ENCODE peak calls at places on chromosomes 5 and 9, in nine cellular contexts. T, W, L, X, M, O, Q, H and R are unnamed samples.

GRCh38 chr5:166909040-166909439 is 1382.4 kb upstream of the WWC1 start:
- DNase-seq in O (no peak), M (no peak), X (no peak), Q (no peak), T (no peak), H (no peak), W (no peak), L (no peak), R (no peak)

GRCh38 chr9:35903049-35903448 is 3.0 kb upstream of the HRCT1 start:
- DNase-seq in W (peak; percentile 54), H (no peak), T (peak; percentile 40), X (peak; percentile 76), O (peak; percentile 74), M (peak; percentile 36), L (peak; percentile 33), Q (no peak), R (no peak)

GRCh38 chr5:127321465-127321864 is 30.9 kb downstream of the MEGF10 start:
- DNase-seq in H (no peak), W (no peak), T (no peak), Q (no peak), M (no peak), L (no peak), X (no peak), O (no peak), R (no peak)

GRCh38 chr9:84404095-84404686 is 63.6 kb upstream of the SLC28A3 start:
- DNase-seq in Q (no peak), W (no peak), X (peak; percentile 13), H (no peak), M (no peak), O (no peak), L (no peak), T (no peak), R (no peak)

GRCh38 chr5:6491548-6492290 is 43.1 kb downstream of the UBE2QL1 start:
- DNase-seq in H (no peak), W (no peak), M (no peak), O (no peak), T (no peak), Q (no peak), X (no peak), L (no peak), R (no peak)

GRCh38 chr9:31185831-31186230 is 1198.6 kb upstream of the ACO1 start:
- DNase-seq in L (no peak), X (no peak), M (peak; percentile 84), O (no peak), Q (no peak), T (no peak), W (no peak), H (no peak), R (no peak)

GRCh38 chr5:38598994-38599611 is 42.7 kb upstream of the LIFR start:
- DNase-seq in O (peak; percentile 34), M (peak; percentile 15), L (peak; percentile 74), Q (no peak), H (no peak), W (peak; percentile 80), T (no peak), X (no peak), R (peak; percentile 51)

GRCh38 chr9:6272229-6272597 is 56.0 kb upstream of the TPD52L3 start:
- DNase-seq in M (no peak), T (peak; percentile 58), W (no peak), Q (no peak), L (no peak), X (no peak), O (no peak), H (no peak), R (peak; percentile 81)

GRCh38 chr9:129102791-129103594 is 7.6 kb downstream of the CRAT start:
- DNase-seq in L (peak; percentile 44), Q (no peak), O (peak; percentile 85), H (no peak), T (peak; percentile 81), W (peak; percentile 60), X (peak; percentile 63), M (no peak), R (no peak)

GRCh38 chr5:41869150-41869738 is 981 bp downstream of the OXCT1 start:
- DNase-seq in O (no peak), H (peak; percentile 65), X (peak; percentile 31), Q (peak; percentile 57), W (no peak), L (no peak), T (peak; percentile 36), M (no peak), R (no peak)

GRCh38 chr5:149658299-149658698 is 71.8 kb upstream of the PPARGC1B start:
- DNase-seq in Q (no peak), H (no peak), W (no peak), O (no peak), T (peak; percentile 54), M (no peak), L (no peak), X (no peak), R (no peak)

GRCh38 chr5:7837401-7837800 is 13.5 kb downstream of the CFAP90 start:
- DNase-seq in O (no peak), X (no peak), H (no peak), L (no peak), W (no peak), T (no peak), M (no peak), Q (no peak), R (no peak)

GRCh38 chr9:76761448-76761847 is 2.8 kb upstream of the PCA3 start:
- DNase-seq in L (no peak), O (peak; percentile 11), M (no peak), X (peak; percentile 5), T (no peak), H (no peak), W (no peak), Q (no peak), R (no peak)

GRCh38 chr9:133489253-133490190 is 10.6 kb upstream of the SLC2A6 start:
- DNase-seq in O (no peak), T (no peak), H (no peak), Q (no peak), W (no peak), X (no peak), M (no peak), L (no peak), R (no peak)
- TF ChIP-seq CTCF in O (no peak), T (no peak), H (no peak), Q (no peak), W (no peak), X (no peak), M (no peak), L (no peak), R (no peak)

GRCh38 chr5:10525124-10525495 is 38.8 kb upstream of the ANKRD33B start:
- DNase-seq in Q (no peak), T (no peak), X (no peak), M (no peak), O (no peak), L (no peak), W (no peak), H (no peak), R (no peak)

GRCh38 chr5:10528827-10529226 is 35.0 kb upstream of the ANKRD33B start:
- DNase-seq in H (no peak), X (no peak), Q (no peak), O (no peak), T (no peak), M (no peak), W (no peak), L (no peak), R (no peak)

GRCh38 chr5:10528056-10528816 is 35.6 kb upstream of the ANKRD33B start:
- DNase-seq in H (no peak), T (no peak), W (no peak), O (no peak), M (peak; percentile 25), X (no peak), Q (no peak), L (no peak), R (no peak)

GRCh38 chr5:10524376-10525123 is 39.3 kb upstream of the ANKRD33B start:
- DNase-seq in M (no peak), L (peak; percentile 76), W (no peak), O (no peak), H (no peak), X (no peak), Q (peak; percentile 77), T (no peak), R (peak; percentile 80)

GRCh38 chr5:10527281-10527950 is 36.5 kb upstream of the ANKRD33B start:
- DNase-seq in X (no peak), T (no peak), H (no peak), M (no peak), L (peak; percentile 44), Q (no peak), W (no peak), O (no peak), R (no peak)
- H3K27ac ChIP-seq in X (no peak overlapping the region), T (no peak overlapping the region), H (no peak overlapping the region), M (no peak overlapping the region), L (peak overlapping the region; percentile 6), Q (no peak overlapping the region), W (no peak overlapping the region), O (peak overlapping the region; percentile 71), R (peak overlapping the region; percentile 68)

DNA sequence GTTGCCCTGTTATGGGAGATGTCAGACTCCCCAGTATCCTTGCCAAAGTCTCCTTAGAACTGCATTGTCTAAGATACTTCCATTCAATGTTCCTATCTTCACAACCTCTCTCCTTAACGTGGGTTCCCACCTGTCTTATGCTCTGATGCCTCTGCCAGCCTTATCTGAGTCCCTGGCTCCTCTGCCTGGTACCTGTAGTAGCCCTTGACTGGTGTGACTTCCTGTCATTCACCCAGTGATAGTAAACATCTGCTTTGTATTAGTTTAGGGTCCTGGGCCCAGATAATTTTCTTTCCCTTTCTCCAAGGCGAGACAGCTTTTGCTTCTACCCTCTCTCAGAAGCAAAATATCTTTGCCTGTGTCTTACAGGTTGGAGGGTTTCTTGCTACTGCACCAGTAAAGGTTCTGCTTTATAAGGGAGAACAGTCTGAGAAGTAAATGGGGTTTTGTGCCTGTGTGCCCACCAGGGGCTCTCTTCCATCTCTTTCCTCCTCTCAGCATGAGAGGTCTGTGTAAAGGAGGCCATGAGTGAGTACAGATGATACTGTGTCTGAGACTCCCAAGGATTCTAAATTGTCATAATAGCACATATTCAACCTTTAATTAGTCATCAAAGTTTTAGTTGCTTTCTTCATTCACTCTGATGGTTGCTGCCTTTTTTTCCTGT is 220.8 kb downstream of the PRR16 start:
- DNase-seq in T (no peak), H (no peak), L (no peak), X (peak; percentile 2), M (no peak), Q (no peak), O (no peak), W (no peak), R (no peak)
- TF ChIP-seq CTCF in T (no peak), H (no peak), L (peak; percentile 66), X (peak; percentile 54), M (no peak), Q (no peak), O (no peak), W (no peak), R (peak; percentile 43)

DNA sequence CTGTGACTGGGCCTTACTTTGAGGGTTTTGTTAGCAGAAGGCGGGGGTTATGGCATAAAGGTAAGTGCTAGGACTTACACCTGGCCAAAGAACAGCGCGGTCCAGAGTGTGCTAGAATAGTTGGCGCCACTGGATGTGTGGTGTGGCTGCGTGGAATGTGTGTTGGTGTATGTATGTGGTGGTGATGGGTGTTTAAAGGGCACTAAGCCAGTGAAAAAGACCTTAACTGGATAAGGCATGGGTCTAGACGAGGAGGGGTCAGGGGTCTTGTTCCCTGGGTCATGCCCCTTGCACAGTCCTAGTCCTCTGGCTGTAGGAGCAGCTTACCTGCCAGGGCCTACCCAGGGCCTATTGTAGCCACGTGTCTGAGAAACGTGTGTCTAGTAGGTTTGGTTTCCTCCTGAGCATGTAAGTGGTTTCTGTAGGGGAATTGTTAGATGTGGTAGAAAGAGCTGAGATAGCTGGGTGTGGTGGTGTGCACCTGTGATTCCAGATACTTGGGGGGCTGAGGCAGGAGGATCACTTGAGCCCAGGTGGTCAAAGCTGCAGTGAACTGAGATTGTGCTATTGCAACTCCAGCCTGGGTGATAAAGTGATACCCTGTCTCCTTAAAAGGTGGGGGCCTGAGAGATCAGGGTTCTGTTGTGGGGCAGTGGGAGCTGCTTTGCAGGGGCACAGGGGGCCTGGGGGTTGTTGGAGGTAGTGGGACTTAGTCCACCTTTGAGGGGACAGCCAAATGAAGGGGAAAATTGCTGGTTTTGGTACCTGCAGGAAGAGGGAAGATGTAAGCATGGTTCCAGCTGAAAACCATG is 55.2 kb downstream of the HSPA4 start:
- DNase-seq in H (no peak), T (no peak), Q (no peak), M (no peak), O (no peak), W (no peak), L (no peak), X (peak; percentile 66), R (no peak)
- H3K27ac ChIP-seq in H (no peak overlapping the region), T (no peak overlapping the region), Q (no peak overlapping the region), M (no peak overlapping the region), O (no peak overlapping the region), W (no peak overlapping the region), L (no peak overlapping the region), X (peak overlapping the region; percentile 99), R (no peak overlapping the region)